ENCODE peak calls at places on chromosomes 12 and 14, in six cellular contexts. J, Y, A, U, B and T are unnamed samples.

GRCh38 chr12:50825372-50825838 is 17.3 kb upstream of the TMPRSS12 start:
- DNase-seq in J (peak; percentile 63), Y (no peak), B (peak; percentile 62), U (no peak), A (peak; percentile 78), T (no peak)

GRCh38 chr12:13175499-13175898 is 21.0 kb upstream of the EMP1 start:
- DNase-seq in A (no peak), Y (no peak), J (no peak), B (no peak), U (no peak), T (no peak)

GRCh38 chr12:114836609-114837008 is 152.6 kb upstream of the TBX3 start:
- DNase-seq in J (no peak), A (no peak), Y (no peak), B (no peak), U (no peak), T (no peak)

GRCh38 chr12:53287741-53288216 is 7.6 kb upstream of the PFDN5 start:
- DNase-seq in Y (peak; percentile 81), B (peak; percentile 38), U (peak; percentile 79), A (peak; percentile 66), J (peak; percentile 89), T (peak; percentile 91)

GRCh38 chr12:45674583-45674982 is 54.9 kb upstream of the ARID2 start:
- DNase-seq in B (no peak), J (no peak), U (no peak), Y (peak; percentile 75), A (peak; percentile 74), T (no peak)

GRCh38 chr12:63882844-63883243 is 38.3 kb downstream of the SRGAP1 start:
- DNase-seq in J (peak; percentile 60), B (no peak), Y (no peak), U (no peak), A (no peak), T (no peak)

GRCh38 chr14:100350283-100350926 is 27.3 kb downstream of the SLC25A47 start:
- DNase-seq in B (no peak), A (no peak), U (no peak), J (no peak), Y (no peak), T (no peak)

GRCh38 chr14:52793061-52793460 is 1.7 kb upstream of the GNPNAT1 start:
- DNase-seq in U (no peak), B (no peak), Y (no peak), J (no peak), A (no peak), T (no peak)

GRCh38 chr14:60266021-60266937 is 17.3 kb downstream of the PPM1A start:
- DNase-seq in A (peak; percentile 44), Y (no peak), U (no peak), B (peak; percentile 27), J (peak; percentile 74), T (no peak)

GRCh38 chr14:81400202-81400678 is at the start of gene STON2:
- DNase-seq in Y (no peak), J (no peak), A (no peak), B (no peak), U (peak; percentile 69), T (no peak)

GRCh38 chr12:110176745-110177144 is 52.6 kb downstream of the IFT81 start:
- DNase-seq in B (no peak), Y (no peak), A (no peak), J (no peak), U (no peak), T (no peak)

GRCh38 chr14:63039800-63040380 is 5.4 kb downstream of the KCNH5 start:
- DNase-seq in J (peak; percentile 81), Y (no peak), U (no peak), B (peak; percentile 31), A (peak; percentile 66), T (no peak)

GRCh38 chr14:73811164-73811503 is 40.5 kb upstream of the PTGR2 start:
- DNase-seq in B (no peak), Y (no peak), U (no peak), A (no peak), J (no peak), T (no peak)

GRCh38 chr12:94873368-94874085 is 130.0 kb downstream of the NDUFA12 start:
- DNase-seq in A (no peak), B (no peak), J (peak; percentile 73), U (peak; percentile 42), Y (no peak), T (peak; percentile 76)

GRCh38 chr12:82486524-82487235 is 128.4 kb downstream of the METTL25 start:
- DNase-seq in J (no peak), A (peak; percentile 94), B (no peak), Y (no peak), U (no peak), T (no peak)

GRCh38 chr14:45939572-45939971 is 686.6 kb upstream of the MIS18BP1 start:
- DNase-seq in A (no peak), J (no peak), U (no peak), Y (no peak), B (no peak), T (no peak)
- TF ChIP-seq POLR2AphosphoS5 in A (no peak), J (no peak), U (no peak), Y (no peak), B (no peak), T (no peak)

DNA sequence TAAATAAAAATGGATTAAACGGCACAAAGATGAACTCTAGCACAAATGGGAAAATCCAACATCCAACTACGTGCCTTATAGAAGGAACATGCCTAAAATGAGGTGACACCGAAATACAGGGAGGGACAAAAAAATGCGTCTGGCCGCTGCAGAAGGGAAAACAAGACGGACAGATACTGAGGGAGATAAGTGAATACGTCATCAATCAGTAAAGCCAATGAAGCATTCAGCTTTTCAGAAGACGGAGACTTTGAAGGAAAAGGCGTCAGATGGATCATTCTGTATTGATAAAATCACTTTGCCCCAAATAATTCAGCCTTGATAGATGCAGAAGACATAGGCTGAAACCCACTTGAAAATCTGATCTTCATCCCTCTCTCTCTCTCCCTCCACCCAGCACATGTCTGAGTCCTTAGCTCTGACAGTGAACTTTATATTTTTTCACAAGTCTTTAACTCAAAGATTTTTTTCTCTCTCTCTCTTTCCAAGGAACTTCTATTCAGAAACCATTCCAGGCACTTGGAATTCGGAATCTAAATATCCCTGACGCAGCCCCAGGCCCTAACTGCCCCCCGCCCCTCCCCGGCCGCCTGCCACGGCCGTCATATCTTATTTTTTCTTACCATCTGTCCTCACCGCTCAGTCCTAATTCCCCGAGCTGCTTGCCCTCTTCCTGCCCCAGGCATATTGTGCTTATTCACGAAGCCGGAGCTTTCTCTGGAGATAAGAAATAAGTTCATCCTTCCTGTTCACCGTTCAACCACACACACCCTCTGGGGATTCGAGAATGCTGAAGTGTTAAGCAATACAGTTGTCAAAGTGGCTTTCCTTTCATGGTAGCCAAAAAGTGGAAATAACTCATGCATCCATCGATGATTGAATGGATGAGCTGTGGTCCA is 35.5 kb upstream of the RFLNA start:
- DNase-seq in U (no peak), B (no peak), Y (no peak), J (no peak), A (no peak), T (no peak)
- H3K4me3 ChIP-seq in U (no peak overlapping the region), B (no peak overlapping the region), Y (no peak overlapping the region), J (no peak overlapping the region), A (no peak overlapping the region), T (no peak overlapping the region)

GRCh38 chr12:6124411-6125151 is at the start of gene VWF:
- DNase-seq in U (no peak), A (peak; percentile 90), J (no peak), Y (no peak), B (no peak), T (no peak)

GRCh38 chr12:6120796-6121473 is 3.5 kb downstream of the VWF start:
- DNase-seq in Y (no peak), B (no peak), J (no peak), U (no peak), A (no peak), T (peak; percentile 58)

GRCh38 chr12:6118891-6119568 is 5.4 kb downstream of the VWF start:
- DNase-seq in Y (no peak), A (peak; percentile 52), B (no peak), U (no peak), J (no peak), T (peak; percentile 56)

GRCh38 chr12:6122211-6122610 is 2.3 kb downstream of the VWF start:
- DNase-seq in J (no peak), U (no peak), B (no peak), Y (no peak), A (no peak), T (no peak)

DNA sequence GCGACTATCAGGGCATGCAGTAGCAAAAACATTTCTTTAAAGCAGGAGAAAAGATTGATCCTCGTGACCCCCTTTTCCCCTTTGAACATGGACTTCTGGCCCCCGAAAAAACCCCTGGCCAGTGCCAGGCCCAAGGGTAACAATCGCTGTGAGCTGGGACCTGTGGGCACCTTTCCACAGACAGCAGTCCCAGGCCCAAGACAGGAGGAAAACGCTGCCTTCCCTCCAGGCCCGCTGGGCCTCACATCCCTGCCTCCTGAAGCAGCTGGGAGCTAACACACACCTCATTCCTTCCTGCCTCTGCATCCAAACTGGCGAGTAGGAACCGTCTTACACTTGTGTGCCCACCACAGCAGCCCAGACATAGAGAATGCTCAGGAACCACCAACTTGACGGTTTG is 1.2 kb downstream of the VWF start:
- DNase-seq in U (no peak), J (no peak), Y (no peak), B (no peak), A (peak; percentile 34), T (no peak)
- H3K27ac ChIP-seq in U (no peak overlapping the region), J (no peak overlapping the region), Y (peak overlapping the region; percentile 39), B (no peak overlapping the region), A (peak overlapping the region; percentile 100), T (no peak overlapping the region)

DNA sequence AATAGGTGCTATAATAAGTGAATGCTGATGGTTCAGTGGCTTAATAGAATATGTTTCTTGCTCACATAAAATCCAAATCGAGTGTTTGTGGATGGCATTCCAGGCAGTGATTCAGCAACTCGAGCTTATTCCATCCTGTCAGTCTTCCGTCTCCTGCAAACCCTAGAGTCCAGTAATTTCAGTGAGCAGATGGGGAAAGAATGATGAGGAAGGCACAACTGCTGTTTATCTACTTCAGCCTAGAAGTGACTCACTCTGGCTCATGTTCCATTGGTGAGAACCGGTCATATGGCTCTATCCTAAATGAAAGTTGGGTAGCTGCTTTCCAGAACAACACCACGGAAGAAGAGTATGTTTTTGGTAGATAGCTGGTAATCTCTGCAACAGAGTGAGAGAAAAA is 421.8 kb upstream of the PDE3A start:
- DNase-seq in A (peak; percentile 97), U (no peak), J (no peak), B (no peak), Y (no peak), T (no peak)
- TF ChIP-seq POLR2AphosphoS5 in A (peak; percentile 68), U (no peak), J (no peak), B (no peak), Y (no peak), T (no peak)